ENCODE peak calls at places on chromosomes 3 and 15, in five cellular contexts. U, G, V, Z and J are unnamed samples.

GRCh38 chr3:100769693-100770092 is 60.4 kb downstream of the TFG start:
- DNase-seq in U (no peak), G (no peak), V (no peak), Z (no peak), J (no peak)

GRCh38 chr3:150736903-150737832 is 25.8 kb downstream of the SIAH2 start:
- DNase-seq in U (no peak), G (no peak), V (peak; percentile 38), Z (no peak), J (no peak)

GRCh38 chr3:156035158-156035557 is 85.2 kb upstream of the KCNAB1 start:
- DNase-seq in U (no peak), G (no peak), V (no peak), Z (no peak), J (no peak)

GRCh38 chr15:47158573-47158972 is 558.7 kb upstream of the SEMA6D start:
- DNase-seq in U (no peak), G (no peak), V (no peak), Z (no peak), J (no peak)

GRCh38 chr3:54563661-54564200 is 364.1 kb downstream of the LRTM1 start:
- DNase-seq in U (no peak), G (no peak), V (no peak), Z (no peak), J (no peak)

GRCh38 chr3:119294889-119295769 is 946 bp downstream of the ARHGAP31 start:
- DNase-seq in U (peak; percentile 28), G (peak; percentile 61), V (peak; percentile 70), Z (peak; percentile 50), J (peak; percentile 71)

GRCh38 chr3:38829404-38829803 is 13.4 kb upstream of the SCN10A start:
- DNase-seq in U (peak; percentile 32), G (no peak), V (peak; percentile 89), Z (no peak), J (no peak)

GRCh38 chr3:151538706-151539403 is 78.0 kb upstream of the IGSF10 start:
- DNase-seq in U (no peak), G (peak; percentile 50), V (peak; percentile 44), Z (no peak), J (no peak)

GRCh38 chr3:12058408-12058807 is 54.2 kb downstream of the SYN2 start:
- DNase-seq in U (no peak), G (no peak), V (no peak), Z (no peak), J (no peak)

GRCh38 chr3:191973820-191974219 is 512.9 kb downstream of the PYDC2 start:
- DNase-seq in U (no peak), G (no peak), V (no peak), Z (no peak), J (no peak)

GRCh38 chr3:154795582-154795981 is 284.5 kb upstream of the MME start:
- DNase-seq in U (no peak), G (no peak), V (peak; percentile 96), Z (no peak), J (no peak)

GRCh38 chr3:41251593-41251992 is 52.3 kb downstream of the CTNNB1 start:
- DNase-seq in U (no peak), G (no peak), V (no peak), Z (no peak), J (no peak)

GRCh38 chr3:119323401-119324107 is 29.4 kb downstream of the ARHGAP31 start:
- DNase-seq in U (no peak), G (no peak), V (no peak), Z (no peak), J (peak; percentile 81)

GRCh38 chr15:60374628-60375081 is 23.1 kb downstream of the ANXA2 start:
- DNase-seq in U (peak; percentile 100), G (no peak), V (peak; percentile 97), Z (peak; percentile 32), J (no peak)

GRCh38 chr15:27481768-27482167 is 510.8 kb downstream of the GABRG3 start:
- DNase-seq in U (no peak), G (no peak), V (no peak), Z (no peak), J (no peak)

GRCh38 chr15:47717036-47717611 is at the start of gene SEMA6D:
- DNase-seq in U (peak; percentile 12), G (peak; percentile 84), V (peak; percentile 87), Z (peak; percentile 52), J (no peak)

DNA sequence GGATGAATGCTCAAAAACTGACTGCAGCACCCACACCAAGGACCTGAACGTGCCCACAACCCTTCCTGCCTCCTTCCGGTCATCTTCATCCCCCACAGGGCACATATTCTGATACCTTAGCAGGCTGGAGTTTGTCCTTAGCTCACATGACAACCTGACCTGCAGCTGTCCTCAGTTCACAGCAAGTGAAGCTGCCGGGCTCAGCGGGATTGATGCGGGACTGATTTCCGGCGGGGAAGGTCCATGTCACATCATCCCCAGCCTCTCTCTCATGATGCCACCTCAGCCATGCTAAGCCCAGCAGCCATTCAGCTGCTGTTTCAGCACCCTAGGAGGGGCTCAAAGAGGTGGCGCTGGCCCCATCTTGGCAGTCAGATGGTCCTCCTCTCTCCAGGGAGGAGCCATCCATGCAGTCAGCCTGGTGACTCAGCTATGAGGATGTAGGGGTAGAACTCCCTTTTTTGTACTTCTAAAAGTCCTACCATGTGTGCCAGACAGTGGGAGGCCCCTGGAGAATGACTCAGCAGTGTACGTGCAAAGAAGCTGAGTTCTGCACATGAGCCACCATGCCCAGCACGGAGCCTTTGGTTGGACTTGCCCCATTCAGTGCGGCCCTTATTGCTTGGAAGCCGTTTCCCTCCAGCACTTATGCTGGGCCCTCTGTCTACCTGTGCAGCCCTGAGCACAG is 9.5 kb downstream of the CA12 start:
- DNase-seq in U (peak; percentile 95), G (no peak), V (peak; percentile 99), Z (no peak), J (no peak)
- H3K4me3 ChIP-seq in U (peak overlapping the region; percentile 22), G (no peak overlapping the region), V (peak overlapping the region; percentile 62), Z (no peak overlapping the region), J (no peak overlapping the region)

GRCh38 chr15:74200394-74200793 is 2.2 kb downstream of the STRA6 start:
- DNase-seq in U (peak; percentile 79), G (peak; percentile 58), V (peak; percentile 86), Z (no peak), J (no peak)
- H3K4me3 ChIP-seq in U (peak overlapping the region; percentile 51), G (no peak overlapping the region), V (no peak overlapping the region), Z (no peak overlapping the region), J (no peak overlapping the region)

GRCh38 chr15:69293741-69294615 is 4.7 kb upstream of the PAQR5 start:
- DNase-seq in U (no peak), G (no peak), V (no peak), Z (no peak), J (no peak)

GRCh38 chr15:69298697-69299441 is at the start of gene PAQR5:
- DNase-seq in U (peak; percentile 63), G (peak; percentile 45), V (peak; percentile 59), Z (peak; percentile 35), J (no peak)

GRCh38 chr15:69297642-69298353 is 914 bp upstream of the PAQR5 start:
- DNase-seq in U (peak; percentile 52), G (no peak), V (no peak), Z (no peak), J (no peak)

GRCh38 chr15:69298354-69298696 is 387 bp upstream of the PAQR5 start:
- DNase-seq in U (no peak), G (no peak), V (no peak), Z (no peak), J (no peak)

DNA sequence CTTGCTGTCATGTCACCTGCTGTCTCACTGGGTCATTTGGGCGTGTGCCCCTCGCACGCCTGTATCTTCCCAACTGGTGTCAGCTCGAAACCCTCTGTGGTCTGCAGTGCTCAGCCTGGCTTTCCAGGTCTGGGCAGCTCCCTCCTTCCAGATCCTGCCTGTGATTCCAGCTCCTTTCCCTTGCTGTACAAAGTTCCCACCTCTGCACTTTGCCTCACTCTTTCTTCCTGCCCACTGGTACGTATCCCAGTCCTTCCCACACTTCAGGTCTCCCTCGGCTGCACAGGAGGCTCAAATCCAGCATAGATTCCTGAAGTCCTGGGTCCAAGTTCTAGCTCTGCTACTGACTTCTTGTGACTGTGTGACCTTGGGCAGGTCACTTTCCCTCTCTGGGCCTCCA is 2.1 kb upstream of the PAQR5 start:
- DNase-seq in U (no peak), G (no peak), V (no peak), Z (no peak), J (no peak)
- H3K4me3 ChIP-seq in U (no peak overlapping the region), G (no peak overlapping the region), V (no peak overlapping the region), Z (no peak overlapping the region), J (no peak overlapping the region)

GRCh38 chr3:69866988-69867720 is 127.9 kb downstream of the MITF start:
- DNase-seq in U (peak; percentile 60), G (no peak), V (peak; percentile 44), Z (no peak), J (no peak)
- H3K4me3 ChIP-seq in U (peak overlapping the region; percentile 45), G (no peak overlapping the region), V (peak overlapping the region; percentile 12), Z (no peak overlapping the region), J (no peak overlapping the region)